ENCODE peak calls at places on chromosomes 2 and 18, in five cellular contexts. W is stimulated activated CD8-positive, alpha-beta memory T cell treated with anti-CD3 and anti-CD28 coated beads, Interleukin-15, amount 100 ng/mL, for 24 hours; L is EH; B is activated T-cell treated with anti-CD3 and anti-CD28 coated beads for 24 hours; R is HS-27A. G is an unnamed sample.

GRCh38 chr18:67589325-67589724 is 72.8 kb upstream of the DSEL start:
- DNase-seq in W (no peak), R (no peak), L (no peak), B (no peak), G (no peak)

GRCh38 chr18:47175283-47175894 is 775 bp downstream of the IER3IP1 start:
- DNase-seq in W (no peak), R (no peak), L (peak), B (no peak), G (no peak)

GRCh38 chr2:202038471-202039277 is 5.0 kb downstream of the FZD7 start:
- DNase-seq in L (peak), W (no peak), B (no peak), R (no peak), G (peak)

GRCh38 chr2:6823111-6823510 is 42.6 kb downstream of the CMPK2 start:
- DNase-seq in R (no peak), L (peak), W (no peak), B (no peak), G (peak)

GRCh38 chr2:231326404-231326803 is 69.1 kb upstream of the B3GNT7 start:
- DNase-seq in R (no peak), B (no peak), W (no peak), L (no peak), G (no peak)

GRCh38 chr18:14944838-14945237 is 196.9 kb downstream of the ANKRD30B start:
- DNase-seq in B (no peak), L (no peak), R (no peak), W (no peak), G (no peak)

GRCh38 chr18:1408331-1408835 is 503.7 kb downstream of the ADCYAP1 start:
- DNase-seq in L (no peak), W (no peak), B (no peak), R (no peak), G (peak)

GRCh38 chr18:21747268-21747667 is 6.7 kb downstream of the MIB1 start:
- DNase-seq in L (no peak), B (no peak), R (no peak), W (no peak), G (no peak)

GRCh38 chr18:73927494-73927893 is 220.1 kb downstream of the FBXO15 start:
- DNase-seq in W (no peak), R (no peak), L (no peak), B (no peak), G (no peak)

GRCh38 chr2:111534816-111535803 is 348.9 kb downstream of the ANAPC1 start:
- DNase-seq in B (no peak), W (no peak), L (peak), R (peak), G (peak)

GRCh38 chr2:9152975-9153402 is 53.6 kb upstream of the ASAP2 start:
- DNase-seq in L (peak), W (no peak), R (no peak), B (no peak), G (peak)

GRCh38 chr2:215365184-215365658 is 53.4 kb downstream of the ATIC start:
- DNase-seq in R (no peak), W (no peak), L (peak), B (no peak), G (no peak)

GRCh38 chr2:45168731-45169338 is 159.6 kb upstream of the SIX2 start:
- DNase-seq in R (no peak), W (no peak), B (no peak), L (no peak), G (no peak)

GRCh38 chr2:102099536-102100293 is 42.8 kb upstream of the IL1R1 start:
- DNase-seq in R (no peak), B (no peak), L (no peak), W (no peak), G (peak)

GRCh38 chr2:28956415-28956826 is 24.7 kb upstream of the TOGARAM2 start:
- DNase-seq in B (no peak), W (no peak), R (no peak), L (peak), G (peak)

GRCh38 chr2:36450466-36451196 is 95.1 kb downstream of the CRIM1 start:
- DNase-seq in L (peak), B (no peak), W (no peak), R (no peak), G (peak)

GRCh38 chr2:98932778-98933343 is 3.2 kb downstream of the CRACDL start:
- DNase-seq in W (no peak), R (no peak), B (no peak), L (no peak), G (no peak)

GRCh38 chr2:214328941-214329340 is 81.9 kb upstream of the VWC2L start:
- DNase-seq in L (no peak), W (no peak), R (no peak), B (no peak), G (no peak)

GRCh38 chr2:112712903-112713584 is 7.8 kb upstream of the NT5DC4 start:
- DNase-seq in L (peak), R (no peak), B (no peak), W (no peak), G (peak)

GRCh38 chr2:105568323-105568610 is 169.4 kb upstream of the FHL2 start:
- DNase-seq in B (no peak), L (peak), W (no peak), R (no peak), G (no peak)